ENCODE peak calls at places on chromosome 2, in ten cellular contexts. N is left ventricle myocardium inferior; X is amygdala; U is H9; L is type B pancreatic cell; M is EH; B is HFF-Myc; A is left colon; I is prostate gland; J is stimulated activated CD8-positive, alpha-beta memory T cell treated with anti-CD3 and anti-CD28 coated beads, Interleukin-15, amount 100 ng/mL, for 24 hours. H is an unnamed sample.

GRCh38 chr2:16507655-16508054 is 158.0 kb downstream of the CYRIA start:
- DNase-seq in J (no peak), X (no peak), M (no peak), I (no peak), N (no peak), U (peak), L (no peak), B (no peak), A (peak), H (no peak)

GRCh38 chr2:19819097-19820065 is 82.4 kb downstream of the TTC32 start:
- DNase-seq in A (no peak), U (no peak), L (peak), X (no peak), N (no peak), M (peak), B (peak), I (no peak), J (no peak), H (no peak)

GRCh38 chr2:199461455-199462166 is 3.9 kb upstream of the SATB2 start:
- DNase-seq in L (no peak), I (no peak), U (no peak), N (no peak), X (no peak), M (no peak), B (no peak), A (no peak), J (no peak), H (no peak)

GRCh38 chr2:50126845-50127244 is 905.1 kb downstream of the NRXN1 start:
- DNase-seq in U (no peak), L (no peak), N (no peak), M (no peak), B (no peak), I (peak), J (no peak), A (no peak), X (no peak), H (no peak)

GRCh38 chr2:521853-522530 is 155.2 kb downstream of the TMEM18 start:
- DNase-seq in J (no peak), U (no peak), N (no peak), M (no peak), I (no peak), X (no peak), L (no peak), B (no peak), A (no peak), H (no peak)

GRCh38 chr2:38174646-38175096 is 98.7 kb upstream of the CYP1B1 start:
- DNase-seq in A (no peak), X (no peak), L (no peak), I (peak), M (peak), B (no peak), U (no peak), J (no peak), N (no peak), H (no peak)

GRCh38 chr2:240905176-240905781 is 857 bp upstream of the CROCC2 start:
- DNase-seq in A (no peak), M (no peak), X (no peak), B (no peak), L (no peak), N (no peak), U (no peak), J (no peak), I (no peak), H (peak)

GRCh38 chr2:239876948-239877289 is 148.2 kb downstream of the NDUFA10 start:
- DNase-seq in B (no peak), N (no peak), A (no peak), L (no peak), U (no peak), M (no peak), J (no peak), I (no peak), X (no peak), H (no peak)

GRCh38 chr2:102310964-102311640 is at the start of gene IL1RL1:
- DNase-seq in L (no peak), N (no peak), J (no peak), B (no peak), I (no peak), A (no peak), M (no peak), X (no peak), U (no peak), H (no peak)

GRCh38 chr2:11541693-11542274 is 7.9 kb downstream of the GREB1 start:
- DNase-seq in M (no peak), L (peak), B (no peak), A (no peak), U (no peak), X (no peak), I (no peak), J (no peak), N (no peak), H (no peak)

GRCh38 chr2:186572705-186573104 is 17.2 kb upstream of the ITGAV start:
- DNase-seq in M (no peak), B (no peak), A (no peak), N (no peak), I (no peak), J (no peak), U (no peak), X (no peak), L (no peak), H (no peak)

GRCh38 chr2:42973771-42974170 is 181.4 kb upstream of the HAAO start:
- DNase-seq in J (no peak), I (no peak), A (no peak), U (no peak), N (no peak), L (no peak), X (no peak), B (no peak), M (no peak), H (no peak)

GRCh38 chr2:41791523-41791922 is 256.3 kb upstream of the PKDCC start:
- DNase-seq in I (no peak), U (no peak), M (peak), J (no peak), L (no peak), A (peak), X (no peak), N (peak), B (peak), H (peak)

GRCh38 chr2:170817247-170817998 is 736 bp downstream of the GAD1 start:
- DNase-seq in L (no peak), A (no peak), J (no peak), U (peak), X (no peak), M (peak), B (no peak), N (no peak), I (no peak), H (no peak)

H was measured in left cardiac atrium.